ENCODE peak calls at places on chromosome 12, in nine cellular contexts. J is left ventricle myocardium inferior, I is mucosa of descending colon, Q is mammary epithelial cell, B is lung, N is WERI-Rb-1, R is cardiac muscle cell, A is psoas muscle, H is ovary. U is an unnamed sample. For H3K9me3, the result is how much of the 10 kb centered on the place peaks cover.

GRCh38 chr12:27436768-27437167 is 9.8 kb upstream of the SMCO2 start:
- DNase-seq in J (no peak), I (no peak), Q (no peak), B (no peak), N (no peak), R (no peak), A (no peak), H (no peak), U (no peak)

GRCh38 chr12:89529738-89530137 is 3.9 kb upstream of the POC1B start:
- DNase-seq in J (no peak), I (no peak), Q (peak), B (no peak), N (no peak), R (peak), A (no peak), H (no peak), U (no peak)

GRCh38 chr12:46492471-46493351 is 120.1 kb upstream of the SLC38A2 start:
- DNase-seq in J (no peak), I (no peak), Q (peak), B (peak), N (no peak), R (no peak), A (no peak), H (no peak), U (no peak)

GRCh38 chr12:100671396-100672074 is 98.1 kb downstream of the GAS2L3 start:
- DNase-seq in J (no peak), I (no peak), Q (no peak), B (no peak), N (no peak), R (no peak), A (no peak), H (no peak), U (no peak)

GRCh38 chr12:47868041-47868440 is 36.8 kb downstream of the VDR start:
- DNase-seq in J (no peak), I (no peak), Q (no peak), B (no peak), N (no peak), R (no peak), A (peak), H (no peak), U (no peak)

GRCh38 chr12:11958216-11959091 is 112.3 kb upstream of the BCL2L14 start:
- DNase-seq in J (no peak), I (no peak), Q (peak), B (no peak), N (no peak), R (no peak), A (no peak), H (no peak), U (no peak)

GRCh38 chr12:41981758-41982157 is 162.9 kb downstream of the GXYLT1 start:
- DNase-seq in J (no peak), I (no peak), Q (peak), B (no peak), N (no peak), R (no peak), A (no peak), H (no peak), U (no peak)

GRCh38 chr12:76284816-76285750 is 63.1 kb downstream of the BBS10 start:
- DNase-seq in J (no peak), I (no peak), Q (no peak), B (no peak), N (no peak), R (no peak), A (no peak), H (no peak), U (no peak)

GRCh38 chr12:106112094-106112822 is 26.5 kb downstream of the NUAK1 start:
- DNase-seq in J (no peak), I (no peak), Q (peak), B (no peak), N (no peak), R (no peak), A (peak), H (peak), U (no peak)

GRCh38 chr12:573226-573625 is 90.0 kb downstream of the NINJ2 start:
- DNase-seq in J (peak), I (no peak), Q (no peak), B (no peak), N (no peak), R (no peak), A (no peak), H (no peak), U (no peak)

GRCh38 chr12:74794522-74794921 is 256.9 kb downstream of the ATXN7L3B start:
- DNase-seq in J (no peak), I (no peak), Q (peak), B (no peak), N (no peak), R (no peak), A (no peak), H (no peak), U (no peak)

GRCh38 chr12:79983492-79983891 is 48.6 kb upstream of the PPP1R12A start:
- DNase-seq in J (no peak), I (no peak), Q (peak), B (no peak), N (no peak), R (no peak), A (no peak), H (no peak), U (no peak)

GRCh38 chr12:95548056-95548538 is 3.2 kb downstream of the USP44 start:
- DNase-seq in J (peak), I (no peak), Q (no peak), B (peak), N (peak), R (peak), A (no peak), H (peak), U (peak)

GRCh38 chr12:96258451-96258933 is 64.3 kb downstream of the ELK3 start:
- DNase-seq in J (peak), I (peak), Q (peak), B (no peak), N (no peak), R (no peak), A (peak), H (peak), U (peak)

GRCh38 chr12:5524116-5524768 is 92.3 kb downstream of the NTF3 start:
- DNase-seq in J (no peak), I (no peak), Q (no peak), B (no peak), N (no peak), R (no peak), A (no peak), H (no peak), U (no peak)

GRCh38 chr12:82468563-82468962 is 110.2 kb downstream of the METTL25 start:
- DNase-seq in J (no peak), I (no peak), Q (no peak), B (no peak), N (no peak), R (no peak), A (no peak), H (no peak), U (no peak)

GRCh38 chr12:41188058-41188840 is at the start of gene PDZRN4:
- DNase-seq in J (no peak), I (no peak), Q (peak), B (no peak), N (peak), R (peak), A (peak), H (peak), U (no peak)

GRCh38 chr12:51056242-51056641 is 8.1 kb downstream of the LETMD1 start:
- DNase-seq in J (no peak), I (no peak), Q (peak), B (peak), N (no peak), R (no peak), A (peak), H (no peak), U (no peak)

GRCh38 chr12:103093499-103094106 is 136.1 kb downstream of the ASCL1 start:
- DNase-seq in J (no peak), I (peak), Q (no peak), B (no peak), N (no peak), R (no peak), A (no peak), H (no peak), U (no peak)

GRCh38 chr12:56551070-56551469 is 29.4 kb downstream of the RBMS2 start:
- DNase-seq in J (no peak), I (no peak), Q (no peak), B (no peak), N (no peak), R (no peak), A (no peak), H (no peak), U (no peak)

GRCh38 chr12:61422786-61423185 is 837.4 kb upstream of the USP15 start:
- DNase-seq in J (no peak), I (no peak), Q (peak), B (no peak), N (no peak), R (no peak), A (no peak), H (no peak), U (no peak)

DNA sequence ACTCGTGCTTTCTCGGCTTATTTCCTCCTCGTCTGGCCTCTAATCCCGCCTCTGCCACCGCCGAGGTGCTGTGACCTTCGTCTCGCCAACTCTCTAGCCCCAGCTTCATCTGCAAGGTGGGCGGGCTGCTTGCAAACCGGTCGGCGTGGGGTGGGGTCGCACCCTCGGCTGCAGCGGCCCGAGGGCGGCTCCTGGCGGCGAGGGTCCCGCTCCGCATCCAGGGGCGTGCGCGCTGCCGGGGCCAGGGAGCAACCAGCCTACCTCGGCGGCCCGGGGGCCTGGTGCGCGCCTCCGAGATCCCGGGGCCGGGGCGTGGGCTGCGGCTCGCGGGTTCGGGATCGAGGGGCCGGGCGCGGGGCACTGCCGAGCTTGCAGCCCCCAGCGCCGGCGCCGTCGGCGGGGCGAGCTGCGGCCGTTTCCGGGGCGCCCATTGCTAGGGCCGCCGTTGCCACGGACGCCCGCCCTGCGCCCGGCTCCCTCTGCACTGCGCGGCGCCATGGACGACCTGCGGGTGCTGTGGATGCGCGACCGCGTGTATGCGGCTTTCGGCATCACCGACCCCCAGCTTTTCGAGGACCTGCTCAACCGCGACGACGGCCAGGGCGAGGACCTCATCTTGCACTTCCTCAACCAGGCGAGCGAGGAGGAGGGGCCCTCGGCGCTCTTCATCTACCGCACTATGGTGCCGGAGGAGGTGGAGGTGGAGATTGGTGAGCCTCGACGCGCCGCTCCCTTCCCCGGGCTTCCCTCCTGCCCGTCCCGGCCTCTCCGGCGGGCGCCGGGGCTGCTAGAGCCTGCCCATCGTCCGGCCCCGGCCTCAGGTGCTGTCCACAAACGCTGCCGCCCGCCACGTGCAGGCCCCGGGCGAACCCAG is at the start of gene DNAH10:
- DNase-seq in J (no peak), I (peak), Q (no peak), B (peak), N (no peak), R (peak), A (no peak), H (peak), U (no peak)
- TF ChIP-seq CTCF in J (no peak), I (no peak), Q (no peak), B (peak), N (no peak), R (peak), A (no peak), H (no peak), U (no peak)

GRCh38 chr12:130454296-130454695 is 116.6 kb downstream of the PIWIL1 start:
- DNase-seq in J (no peak), I (no peak), Q (no peak), B (no peak), N (no peak), R (no peak), A (no peak), H (no peak), U (no peak)
- H3K9me3 ChIP-seq in J (under half), I (under half), Q (under half), B (under half), N (under half), R (under half), A (under half), H (under half), U (under half)

GRCh38 chr12:104985206-104985605 is 910 bp upstream of the NOPCHAP1 start:
- DNase-seq in J (no peak), I (no peak), Q (no peak), B (no peak), N (no peak), R (no peak), A (no peak), H (no peak), U (no peak)
- TF ChIP-seq CTCF in J (no peak), I (no peak), Q (no peak), B (no peak), N (no peak), R (no peak), A (no peak), H (no peak), U (no peak)

GRCh38 chr12:133206390-133206789 is 25.1 kb downstream of the ZNF268 start:
- DNase-seq in J (no peak), I (no peak), Q (no peak), B (no peak), N (no peak), R (no peak), A (no peak), H (no peak), U (no peak)
- H3K9me3 ChIP-seq in J (half or more), I (half or more), Q (half or more), B (half or more), N (half or more), R (under half), A (half or more), H (half or more), U (half or more)

DNA sequence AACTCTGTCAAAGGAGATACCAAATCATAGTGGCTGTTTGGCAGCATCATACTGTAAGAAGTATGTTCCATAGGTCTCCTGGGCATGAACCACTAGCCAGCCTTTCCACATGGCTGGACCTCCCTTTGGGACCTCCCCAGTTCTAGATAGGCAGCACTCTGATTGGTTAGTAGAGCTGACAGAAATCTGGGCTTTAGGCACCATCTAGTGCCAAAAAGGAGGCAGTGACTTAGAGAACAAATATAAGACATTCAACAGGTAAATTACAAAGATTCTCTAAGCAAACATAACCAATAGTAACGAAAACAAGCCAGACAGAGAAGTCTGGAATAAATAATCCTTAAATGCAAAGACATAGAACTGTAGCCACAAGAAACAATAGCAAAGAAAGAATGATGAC is 148.0 kb upstream of the PDE3A start:
- DNase-seq in J (no peak), I (no peak), Q (no peak), B (no peak), N (peak), R (no peak), A (no peak), H (no peak), U (no peak)
- TF ChIP-seq CTCF in J (peak), I (no peak), Q (peak), B (no peak), N (peak), R (peak), A (no peak), H (no peak), U (no peak)

DNA sequence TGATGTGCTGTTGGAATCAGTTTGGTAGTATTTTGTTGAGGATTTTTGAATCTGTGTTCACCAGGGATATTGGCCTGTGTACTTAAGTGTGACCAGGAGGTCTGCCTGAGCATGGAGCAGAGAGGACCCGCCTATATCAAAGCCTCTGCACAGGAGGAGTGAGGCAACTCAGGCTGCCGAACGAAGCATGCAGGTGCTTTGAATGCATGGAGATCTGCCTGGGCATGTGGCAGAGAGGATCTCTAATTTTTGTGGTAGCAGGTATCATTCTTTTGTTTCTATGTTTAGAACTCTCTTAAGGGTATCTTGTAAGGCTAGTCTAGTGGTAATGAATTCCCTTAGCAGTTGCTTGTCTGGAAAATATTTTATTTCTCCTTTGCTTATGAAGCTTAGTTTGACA is 26.9 kb downstream of the RAB3IP start:
- DNase-seq in J (no peak), I (no peak), Q (peak), B (no peak), N (no peak), R (no peak), A (no peak), H (no peak), U (no peak)
- H3K9me3 ChIP-seq in J (half or more), I (under half), Q (under half), B (under half), N (under half), R (under half), A (under half), H (under half), U (under half)

GRCh38 chr12:66688836-66689439 is 10.1 kb upstream of the GRIP1 start:
- DNase-seq in J (no peak), I (peak), Q (peak), B (no peak), N (peak), R (peak), A (no peak), H (no peak), U (peak)
- TF ChIP-seq CTCF in J (peak), I (no peak), Q (peak), B (peak), N (peak), R (peak), A (peak), H (no peak), U (peak)

GRCh38 chr12:59927041-59927440 is 331.2 kb downstream of the SLC16A7 start:
- DNase-seq in J (no peak), I (no peak), Q (peak), B (no peak), N (no peak), R (no peak), A (no peak), H (no peak), U (no peak)
- H3K9me3 ChIP-seq in J (under half), I (under half), Q (under half), B (under half), N (under half), R (under half), A (under half), H (under half), U (under half)

GRCh38 chr12:84624601-84625000 is 288.0 kb downstream of the SLC6A15 start:
- DNase-seq in J (no peak), I (no peak), Q (no peak), B (no peak), N (no peak), R (no peak), A (no peak), H (no peak), U (no peak)

GRCh38 chr12:84619053-84619452 is 293.5 kb downstream of the SLC6A15 start:
- DNase-seq in J (no peak), I (no peak), Q (no peak), B (no peak), N (no peak), R (no peak), A (no peak), H (no peak), U (no peak)
- TF ChIP-seq CTCF in J (peak), I (no peak), Q (peak), B (no peak), N (no peak), R (peak), A (no peak), H (no peak), U (no peak)

DNA sequence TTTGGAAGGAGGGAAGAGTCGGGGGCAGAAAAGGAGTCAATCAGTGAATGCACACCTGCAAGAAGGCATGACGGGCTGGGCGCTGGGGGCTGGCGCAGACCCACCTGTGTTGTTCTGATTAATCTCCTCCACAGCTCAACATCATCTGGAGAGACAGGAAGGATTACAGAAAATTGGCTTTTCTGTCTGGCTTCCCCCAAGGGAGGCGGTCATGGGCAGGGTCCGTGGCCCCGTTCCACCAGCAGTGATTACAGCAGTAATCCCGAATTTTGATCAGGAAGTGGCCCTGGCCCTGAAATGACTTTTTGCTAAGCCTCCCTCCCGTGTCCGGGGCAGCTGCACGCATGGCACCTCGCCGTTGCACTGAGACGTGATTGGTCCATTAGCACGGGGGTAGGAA is 24.4 kb upstream of the GALNT9 start:
- DNase-seq in J (no peak), I (no peak), Q (no peak), B (no peak), N (peak), R (no peak), A (peak), H (no peak), U (no peak)
- H3K9me3 ChIP-seq in J (under half), I (under half), Q (under half), B (under half), N (under half), R (under half), A (under half), H (under half), U (under half)

U was measured in CD4-positive, alpha-beta T cell.